ENCODE peak calls at places on chromosomes 11 and 22, in five cellular contexts. V is IMR-90, W is neuronal stem cell, B is mesenchymal stem cell, X is H1. H is an unnamed sample.

GRCh38 chr22:22076937-22077703 is 94.5 kb upstream of the TOP3B start:
- DNase-seq in V (peak; percentile 26), W (no peak), B (no peak), X (no peak), H (no peak)

GRCh38 chr22:50059185-50059880 is 1.2 kb upstream of the TTLL8 start:
- DNase-seq in V (peak; percentile 20), W (peak; percentile 66), B (peak; percentile 61), X (no peak), H (peak; percentile 81)

GRCh38 chr11:128565881-128566280 is 21.5 kb downstream of the ETS1 start:
- DNase-seq in V (no peak), W (no peak), B (peak; percentile 81), X (no peak), H (peak; percentile 85)

GRCh38 chr11:103883856-103884255 is 152.6 kb upstream of the DDI1 start:
- DNase-seq in V (no peak), W (no peak), B (no peak), X (no peak), H (no peak)

GRCh38 chr11:57072640-57073039 is 83.9 kb downstream of the OR5AK2 start:
- DNase-seq in V (peak; percentile 97), W (no peak), B (peak; percentile 86), X (no peak), H (no peak)

GRCh38 chr11:63599211-63600122 is 14.8 kb downstream of the PLAAT3 start:
- DNase-seq in V (peak; percentile 95), W (no peak), B (peak; percentile 23), X (no peak), H (peak; percentile 23)

GRCh38 chr11:82969811-82970210 is 68.3 kb downstream of the DDIAS start:
- DNase-seq in V (no peak), W (no peak), B (no peak), X (no peak), H (no peak)

GRCh38 chr11:120209750-120210650 is 832 bp upstream of the OAF start:
- DNase-seq in V (no peak), W (no peak), B (peak; percentile 30), X (no peak), H (no peak)

GRCh38 chr11:10809373-10810199 is 860 bp upstream of the EIF4G2 start:
- DNase-seq in V (peak; percentile 80), W (peak; percentile 72), B (peak; percentile 89), X (peak; percentile 80), H (peak; percentile 84)

GRCh38 chr11:60658409-60658808 is 41.0 kb upstream of the MS4A8 start:
- DNase-seq in V (no peak), W (no peak), B (no peak), X (no peak), H (no peak)

GRCh38 chr22:49204599-49205214 is 623.0 kb downstream of the BRD1 start:
- DNase-seq in V (no peak), W (no peak), B (no peak), X (peak; percentile 10), H (no peak)

GRCh38 chr11:94653561-94653960 is 86.4 kb downstream of the PIWIL4 start:
- DNase-seq in V (no peak), W (no peak), B (no peak), X (peak; percentile 41), H (no peak)

GRCh38 chr11:74470526-74470925 is 3.2 kb upstream of the KCNE3 start:
- DNase-seq in V (no peak), W (no peak), B (no peak), X (no peak), H (no peak)

GRCh38 chr11:11478021-11478420 is 125.0 kb upstream of the CSNK2A3 start:
- DNase-seq in V (no peak), W (no peak), B (no peak), X (no peak), H (no peak)

GRCh38 chr22:43923191-43923590 is 414 bp upstream of the PNPLA3 start:
- DNase-seq in V (no peak), W (no peak), B (peak; percentile 55), X (peak; percentile 56), H (no peak)

GRCh38 chr22:48337957-48338792 is 1489.5 kb downstream of the BRD1 start:
- DNase-seq in V (no peak), W (no peak), B (no peak), X (no peak), H (no peak)

GRCh38 chr11:78690588-78690987 is 115.9 kb upstream of the NARS2 start:
- DNase-seq in V (peak; percentile 59), W (no peak), B (no peak), X (no peak), H (no peak)

GRCh38 chr11:35364101-35364780 is 55.1 kb downstream of the SLC1A2 start:
- DNase-seq in V (peak; percentile 86), W (no peak), B (peak; percentile 77), X (no peak), H (peak; percentile 31)

GRCh38 chr11:8533332-8533731 is 60.7 kb downstream of the STK33 start:
- DNase-seq in V (no peak), W (no peak), B (no peak), X (no peak), H (peak; percentile 15)

GRCh38 chr11:18522388-18522787 is 4.4 kb downstream of the TSG101 start:
- DNase-seq in V (no peak), W (no peak), B (peak; percentile 33), X (no peak), H (peak; percentile 69)

GRCh38 chr11:36488096-36488495 is 22.0 kb downstream of the TRAF6 start:
- DNase-seq in V (no peak), W (no peak), B (no peak), X (no peak), H (no peak)

GRCh38 chr11:10139656-10140055 is 154.4 kb downstream of the SBF2 start:
- DNase-seq in V (peak; percentile 68), W (no peak), B (peak; percentile 38), X (no peak), H (no peak)

GRCh38 chr11:18491924-18492323 is 34.8 kb downstream of the TSG101 start:
- DNase-seq in V (peak; percentile 38), W (no peak), B (no peak), X (no peak), H (no peak)

GRCh38 chr11:30504468-30504867 is 81.7 kb downstream of the MPPED2 start:
- DNase-seq in V (no peak), W (no peak), B (no peak), X (no peak), H (no peak)

GRCh38 chr11:35486446-35486845 is 39.0 kb downstream of the PAMR1 start:
- DNase-seq in V (no peak), W (no peak), B (no peak), X (no peak), H (no peak)

GRCh38 chr11:123573291-123573690 is 81.1 kb downstream of the SCN3B start:
- DNase-seq in V (no peak), W (no peak), B (no peak), X (no peak), H (no peak)

GRCh38 chr22:48961705-48962104 is 866.0 kb downstream of the BRD1 start:
- DNase-seq in V (no peak), W (no peak), B (no peak), X (peak; percentile 8), H (no peak)

GRCh38 chr11:1460396-1460795 is 26.2 kb downstream of the MOB2 start:
- DNase-seq in V (peak; percentile 45), W (no peak), B (no peak), X (no peak), H (no peak)

GRCh38 chr11:2300290-2300935 is 1.3 kb downstream of the C11orf21 start:
- DNase-seq in V (no peak), W (no peak), B (no peak), X (no peak), H (no peak)

GRCh38 chr11:28636566-28636965 is 528.4 kb downstream of the METTL15 start:
- DNase-seq in V (peak; percentile 49), W (no peak), B (no peak), X (no peak), H (no peak)

DNA sequence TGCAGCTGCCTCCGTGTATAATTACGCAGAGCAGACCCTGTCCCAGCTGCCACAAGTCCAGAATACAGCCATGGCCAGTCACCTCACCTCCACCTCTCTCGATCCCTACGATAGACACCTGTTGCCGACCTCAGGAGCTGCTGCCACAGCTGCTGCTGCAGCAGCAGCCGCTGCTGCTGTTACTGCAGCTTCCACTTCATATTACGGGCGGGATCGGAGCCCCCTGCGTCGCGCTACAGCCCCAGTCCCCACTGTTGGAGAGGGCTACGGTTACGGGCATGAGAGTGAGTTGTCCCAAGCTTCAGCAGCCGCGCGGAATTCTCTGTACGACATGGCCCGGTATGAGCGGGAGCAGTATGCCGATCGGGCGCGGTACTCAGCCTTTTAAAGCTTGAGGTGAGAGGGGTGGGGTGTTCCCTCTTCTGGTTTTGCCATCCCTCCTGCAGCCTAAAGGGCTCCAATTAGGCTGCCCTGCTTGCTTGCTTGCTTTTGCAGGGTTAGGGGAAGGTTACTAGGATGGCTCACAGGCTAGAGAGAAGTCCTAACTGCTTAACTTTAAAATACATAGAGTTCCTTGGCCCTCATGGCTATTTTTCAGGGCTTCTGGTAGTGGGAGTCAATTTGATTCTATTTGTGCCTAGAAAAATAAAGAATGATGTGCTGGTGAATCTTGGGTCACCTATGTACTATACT is 5.4 kb downstream of the RBM4 start:
- DNase-seq in V (no peak), W (no peak), B (no peak), X (no peak), H (no peak)
- H3K4me3 ChIP-seq in V (no peak overlapping the region), W (no peak overlapping the region), B (no peak overlapping the region), X (no peak overlapping the region), H (no peak overlapping the region)

GRCh38 chr22:45477366-45478107 is 25.1 kb upstream of the FBLN1 start:
- DNase-seq in V (no peak), W (no peak), B (no peak), X (no peak), H (no peak)
- H2AK5ac ChIP-seq in V (peak overlapping the region; percentile 98), W (no peak overlapping the region), B (peak overlapping the region; percentile 72), X (no peak overlapping the region), H (no peak overlapping the region)

GRCh38 chr11:62575156-62575555 is 1.5 kb upstream of the EEF1G start:
- DNase-seq in V (no peak), W (no peak), B (no peak), X (no peak), H (no peak)
- H3K4me3 ChIP-seq in V (peak overlapping the region; percentile 53), W (no peak overlapping the region), B (peak overlapping the region; percentile 70), X (peak overlapping the region; percentile 90), H (no peak overlapping the region)

GRCh38 chr22:41582694-41583093 is 6.9 kb downstream of the PMM1 start:
- DNase-seq in V (no peak), W (no peak), B (no peak), X (no peak), H (no peak)
- H2AK5ac ChIP-seq in V (no peak overlapping the region), W (no peak overlapping the region), B (no peak overlapping the region), X (no peak overlapping the region), H (no peak overlapping the region)

DNA sequence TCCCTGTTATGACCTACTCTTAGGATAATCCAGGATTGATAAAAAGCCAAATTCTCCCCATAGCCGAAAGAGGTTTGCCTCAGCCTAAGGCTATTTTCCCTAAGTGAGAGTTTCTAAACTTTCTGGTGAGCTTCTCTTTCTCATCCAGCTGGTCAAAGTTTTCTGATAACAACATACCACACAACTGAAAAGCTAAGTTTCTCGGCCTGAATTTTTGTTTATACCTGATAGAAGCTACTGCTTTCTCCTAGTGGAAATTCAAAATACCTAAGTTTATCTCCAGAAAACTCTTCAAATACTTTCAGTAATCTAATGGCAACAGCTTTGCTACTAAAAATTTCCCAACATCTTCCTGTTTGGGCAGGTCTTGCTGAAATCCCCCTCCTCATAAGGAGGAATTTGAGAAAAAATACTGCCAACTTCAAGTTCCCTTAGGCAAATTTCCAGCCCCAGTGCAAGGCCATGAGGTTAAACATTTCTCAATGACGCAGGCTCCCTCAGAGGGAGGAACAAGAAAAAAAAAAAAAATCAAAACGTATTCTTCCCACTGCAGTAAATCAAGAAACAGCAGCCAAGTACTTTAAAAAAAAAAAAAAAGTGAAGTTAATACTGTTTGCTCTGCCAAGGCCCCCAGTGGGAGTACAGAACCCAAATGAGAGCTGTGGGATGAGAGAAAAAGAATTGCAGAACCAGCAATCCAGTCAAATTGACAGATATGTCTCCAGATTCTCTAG is 127.0 kb downstream of the MRTFA start:
- DNase-seq in V (peak; percentile 96), W (no peak), B (peak; percentile 95), X (no peak), H (peak; percentile 59)
- H3K4me3 ChIP-seq in V (no peak overlapping the region), W (no peak overlapping the region), B (no peak overlapping the region), X (no peak overlapping the region), H (no peak overlapping the region)